ENCODE peak calls at places on chromosome X, in seven cellular contexts. K, I, T, V, W, M and H are unnamed samples.

GRCh38 chrX:137575596-137576255 is 9.8 kb downstream of the ZIC3 start:
- DNase-seq in K (no peak), I (no peak), T (no peak), V (peak; percentile 55), W (no peak), M (no peak), H (no peak)

GRCh38 chrX:148365233-148365632 is 135.2 kb upstream of the AFF2 start:
- DNase-seq in K (no peak), I (no peak), T (no peak), V (no peak), W (no peak), M (no peak), H (no peak)

GRCh38 chrX:101659601-101660063 is at the start of gene ARMCX2:
- DNase-seq in K (peak; percentile 67), I (no peak), T (peak; percentile 78), V (peak; percentile 62), W (peak; percentile 67), M (no peak), H (peak; percentile 37)

GRCh38 chrX:56793112-56793430 is 64.0 kb downstream of the NBDY start:
- DNase-seq in K (no peak), I (no peak), T (no peak), V (peak; percentile 12), W (no peak), M (peak; percentile 81), H (no peak)

GRCh38 chrX:17812763-17813162 is 48.3 kb downstream of the RAI2 start:
- DNase-seq in K (no peak), I (no peak), T (no peak), V (no peak), W (no peak), M (no peak), H (no peak)

GRCh38 chrX:120560405-120560841 is 339 bp downstream of the CUL4B start:
- DNase-seq in K (peak; percentile 58), I (no peak), T (peak; percentile 76), V (no peak), W (no peak), M (no peak), H (peak; percentile 20)

GRCh38 chrX:40260123-40260751 is 162.5 kb upstream of the BCOR start:
- DNase-seq in K (peak; percentile 70), I (no peak), T (peak; percentile 67), V (no peak), W (peak; percentile 83), M (no peak), H (no peak)

GRCh38 chrX:118554511-118554910 is 58.9 kb downstream of the DOCK11 start:
- DNase-seq in K (no peak), I (no peak), T (no peak), V (no peak), W (no peak), M (no peak), H (no peak)

GRCh38 chrX:4710618-4711433 is 997.4 kb upstream of the PRKX start:
- DNase-seq in K (no peak), I (no peak), T (no peak), V (peak; percentile 84), W (no peak), M (no peak), H (no peak)

GRCh38 chrX:43958529-43958928 is 14.7 kb downstream of the NDP start:
- DNase-seq in K (peak; percentile 80), I (peak; percentile 55), T (no peak), V (peak; percentile 45), W (no peak), M (no peak), H (peak; percentile 18)

GRCh38 chrX:34918091-34918736 is 24.4 kb upstream of the FAM47B start:
- DNase-seq in K (peak; percentile 48), I (peak; percentile 8), T (no peak), V (no peak), W (no peak), M (no peak), H (no peak)

GRCh38 chrX:131677655-131678628 is 134.1 kb downstream of the OR13H1 start:
- DNase-seq in K (peak; percentile 5), I (peak; percentile 71), T (peak; percentile 79), V (peak; percentile 69), W (peak; percentile 64), M (no peak), H (peak; percentile 78)

GRCh38 chrX:49276671-49277519 is 7.3 kb downstream of the PPP1R3F start:
- DNase-seq in K (peak; percentile 16), I (no peak), T (peak; percentile 43), V (no peak), W (no peak), M (peak; percentile 67), H (no peak)

GRCh38 chrX:4841216-4841745 is 1127.8 kb upstream of the PRKX start:
- DNase-seq in K (no peak), I (no peak), T (no peak), V (no peak), W (no peak), M (no peak), H (no peak)

GRCh38 chrX:105758784-105759183 is 63.6 kb upstream of the NRK start:
- DNase-seq in K (no peak), I (no peak), T (no peak), V (no peak), W (no peak), M (no peak), H (no peak)

GRCh38 chrX:45035071-45035470 is 162.1 kb downstream of the KDM6A start:
- DNase-seq in K (no peak), I (no peak), T (no peak), V (no peak), W (no peak), M (no peak), H (no peak)

GRCh38 chrX:132603700-132604286 is 115.0 kb upstream of the MBNL3 start:
- DNase-seq in K (no peak), I (no peak), T (no peak), V (no peak), W (no peak), M (no peak), H (no peak)

GRCh38 chrX:15349046-15349445 is 13.7 kb upstream of the PIGA start:
- DNase-seq in K (peak; percentile 60), I (peak; percentile 31), T (no peak), V (peak; percentile 51), W (no peak), M (no peak), H (peak; percentile 46)

GRCh38 chrX:10901290-10901633 is 209.9 kb upstream of the HCCS start:
- DNase-seq in K (no peak), I (no peak), T (no peak), V (no peak), W (no peak), M (no peak), H (no peak)

GRCh38 chrX:154457491-154458115 is 478 bp upstream of the PLXNA3 start:
- DNase-seq in K (no peak), I (no peak), T (peak; percentile 89), V (peak; percentile 75), W (peak; percentile 78), M (no peak), H (peak; percentile 54)

GRCh38 chrX:154448484-154448883 is 4.5 kb downstream of the FAM50A start:
- DNase-seq in K (no peak), I (no peak), T (no peak), V (no peak), W (no peak), M (no peak), H (no peak)

GRCh38 chrX:154449618-154450017 is 5.7 kb downstream of the FAM50A start:
- DNase-seq in K (no peak), I (no peak), T (no peak), V (no peak), W (no peak), M (no peak), H (no peak)

GRCh38 chrX:154450312-154450711 is 6.4 kb downstream of the FAM50A start:
- DNase-seq in K (no peak), I (no peak), T (no peak), V (no peak), W (no peak), M (no peak), H (no peak)

DNA sequence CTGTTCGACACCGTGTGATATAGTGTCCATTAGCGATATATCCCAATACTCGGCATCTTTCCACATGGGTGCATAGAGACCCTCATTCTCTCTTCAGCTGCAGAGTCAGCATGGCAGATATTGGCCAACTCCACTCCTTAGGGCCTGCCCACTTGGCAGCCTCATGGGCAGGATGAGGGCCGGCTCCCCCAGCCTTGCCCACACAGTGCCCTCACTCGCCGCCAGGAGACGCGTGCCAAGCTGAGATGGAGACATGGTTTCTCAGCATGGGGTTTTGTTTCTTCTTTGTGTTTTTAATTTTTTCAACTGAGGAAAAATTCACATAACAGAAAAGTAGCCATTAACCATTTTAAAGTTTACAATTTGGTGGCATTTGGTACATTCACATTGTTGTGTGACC is 5.3 kb upstream of the PLXNA3 start:
- DNase-seq in K (no peak), I (no peak), T (no peak), V (no peak), W (no peak), M (no peak), H (no peak)
- TF ChIP-seq CTCF in K (no peak), I (no peak), T (no peak), V (no peak), W (no peak), M (no peak), H (no peak)

DNA sequence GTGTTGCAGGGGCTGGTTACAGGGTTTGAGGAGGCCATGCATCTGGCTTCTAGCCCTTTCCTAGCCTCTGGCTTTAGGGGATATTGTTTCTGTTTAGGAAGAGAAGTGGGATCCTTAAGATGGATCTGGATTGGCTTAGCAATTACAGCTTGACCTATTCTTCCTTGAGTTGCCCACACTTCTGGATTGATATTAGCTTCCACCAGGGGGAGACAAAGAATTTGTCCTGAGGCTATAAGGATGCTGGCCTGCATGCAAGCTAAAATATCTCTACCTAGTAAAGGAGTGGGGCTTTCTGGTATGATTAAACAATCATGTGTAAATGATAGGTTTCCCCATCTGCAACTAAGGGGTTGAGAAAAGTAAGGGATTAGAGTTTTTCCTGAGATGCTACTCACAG is 117.2 kb downstream of the TEX13C start:
- DNase-seq in K (no peak), I (no peak), T (no peak), V (no peak), W (no peak), M (no peak), H (peak; percentile 4)
- TF ChIP-seq CTCF in K (no peak), I (peak; percentile 8), T (no peak), V (peak; percentile 78), W (peak; percentile 28), M (no peak), H (peak; percentile 43)

DNA sequence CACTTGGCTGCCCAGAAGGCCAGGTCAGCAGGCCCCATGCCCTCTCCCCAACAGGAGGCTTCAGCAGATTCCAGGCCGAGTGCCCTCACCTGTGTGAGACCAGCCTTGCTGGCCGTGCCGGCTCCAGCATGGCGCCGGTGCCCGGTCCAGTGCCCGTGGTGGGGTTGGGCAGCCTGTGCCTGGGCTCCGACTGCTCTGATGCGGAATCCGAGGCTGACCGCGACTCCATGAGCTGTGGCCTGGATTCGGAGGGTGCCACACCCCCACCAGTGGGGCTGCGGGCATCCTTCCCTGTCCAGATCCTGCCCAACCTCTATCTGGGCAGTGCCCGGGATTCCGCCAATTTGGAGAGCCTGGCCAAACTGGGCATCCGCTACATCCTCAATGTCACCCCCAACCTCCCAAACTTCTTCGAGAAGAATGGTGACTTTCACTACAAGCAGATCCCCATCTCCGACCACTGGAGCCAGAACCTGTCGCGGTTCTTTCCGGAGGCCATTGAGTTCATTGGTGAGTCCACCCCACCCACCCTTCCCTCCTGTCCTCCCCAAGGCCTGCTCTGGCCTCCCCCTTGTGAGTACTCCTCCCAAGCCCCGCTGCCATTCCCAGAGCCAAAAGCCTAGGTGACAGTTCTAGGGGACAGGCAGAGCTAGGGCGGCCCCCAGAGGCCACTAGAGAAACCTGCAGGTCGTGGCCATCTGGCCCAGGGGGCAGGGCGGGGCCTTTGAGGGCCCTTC is 2.3 kb downstream of the DUSP9 start:
- DNase-seq in K (no peak), I (peak; percentile 69), T (peak; percentile 77), V (peak; percentile 76), W (peak; percentile 77), M (no peak), H (peak; percentile 49)
- TF ChIP-seq CTCF in K (peak; percentile 32), I (peak; percentile 31), T (peak; percentile 37), V (peak; percentile 68), W (peak; percentile 44), M (no peak), H (peak; percentile 30)

GRCh38 chrX:130120746-130121504 is 10.6 kb upstream of the ELF4 start:
- DNase-seq in K (peak; percentile 78), I (peak; percentile 84), T (peak; percentile 93), V (peak; percentile 74), W (peak; percentile 81), M (no peak), H (peak; percentile 79)
- TF ChIP-seq CTCF in K (peak; percentile 21), I (peak; percentile 70), T (peak; percentile 77), V (peak; percentile 72), W (peak; percentile 67), M (peak; percentile 55), H (peak; percentile 52)